ENCODE peak calls at places on chromosomes 6 and 20, in eight cellular contexts. L is HT1080, O is AG08395, R is neuronal stem cell, T is SHP77, Y is astrocyte of the spinal cord, W is omental fat pad, I is activated gamma-delta T cell treated with Interleukin-2 at 50 U/mL for 16 hours. D is an unnamed sample.

GRCh38 chr6:163599136-163599535 is 184.6 kb downstream of the QKI start:
- DNase-seq in L (no peak), O (no peak), R (no peak), T (no peak), Y (no peak), W (no peak), I (no peak), D (no peak)

GRCh38 chr6:129643968-129644367 is 66.0 kb downstream of the ARHGAP18 start:
- DNase-seq in L (no peak), O (no peak), R (no peak), T (no peak), Y (no peak), W (no peak), I (no peak), D (no peak)

GRCh38 chr20:18380908-18381529 is 85.8 kb downstream of the DZANK1 start:
- DNase-seq in L (no peak), O (no peak), R (no peak), T (no peak), Y (no peak), W (no peak), I (no peak), D (no peak)

GRCh38 chr20:51732454-51732791 is 35.8 kb downstream of the ATP9A start:
- DNase-seq in L (no peak), O (peak), R (no peak), T (no peak), Y (peak), W (no peak), I (no peak), D (no peak)

GRCh38 chr6:31467151-31467550 is 30.8 kb upstream of the MICB start:
- DNase-seq in L (no peak), O (no peak), R (no peak), T (no peak), Y (no peak), W (no peak), I (no peak), D (no peak)

GRCh38 chr6:144922120-144922722 is 637.1 kb downstream of the UTRN start:
- DNase-seq in L (no peak), O (peak), R (no peak), T (no peak), Y (no peak), W (no peak), I (no peak), D (no peak)

GRCh38 chr6:34447915-34448314 is 18.0 kb upstream of the PACSIN1 start:
- DNase-seq in L (no peak), O (no peak), R (no peak), T (peak), Y (no peak), W (no peak), I (no peak), D (no peak)

GRCh38 chr6:166726193-166726592 is 99.1 kb upstream of the RPS6KA2 start:
- DNase-seq in L (no peak), O (no peak), R (no peak), T (no peak), Y (no peak), W (no peak), I (no peak), D (no peak)

GRCh38 chr6:20486641-20487040 is 47.6 kb upstream of the CDKAL1 start:
- DNase-seq in L (no peak), O (no peak), R (no peak), T (no peak), Y (no peak), W (no peak), I (no peak), D (no peak)

GRCh38 chr6:159815410-159815809 is 15.3 kb downstream of the PNLDC1 start:
- DNase-seq in L (no peak), O (no peak), R (no peak), T (no peak), Y (no peak), W (no peak), I (no peak), D (no peak)

GRCh38 chr6:167225903-167226508 is 65.1 kb upstream of the UNC93A start:
- DNase-seq in L (no peak), O (no peak), R (no peak), T (no peak), Y (no peak), W (no peak), I (no peak), D (no peak)

GRCh38 chr6:50602191-50602810 is 111.0 kb upstream of the TFAP2D start:
- DNase-seq in L (peak), O (peak), R (peak), T (peak), Y (peak), W (no peak), I (no peak), D (peak)

GRCh38 chr6:111566222-111566717 is 39.4 kb downstream of the TRAF3IP2 start:
- DNase-seq in L (no peak), O (no peak), R (no peak), T (peak), Y (no peak), W (no peak), I (no peak), D (no peak)

GRCh38 chr20:49851991-49852390 is 39.4 kb downstream of the SLC9A8 start:
- DNase-seq in L (no peak), O (no peak), R (no peak), T (no peak), Y (no peak), W (no peak), I (no peak), D (no peak)

GRCh38 chr6:165811512-165811911 is 148.5 kb upstream of the PDE10A start:
- DNase-seq in L (peak), O (no peak), R (no peak), T (no peak), Y (no peak), W (no peak), I (no peak), D (peak)

GRCh38 chr20:4160761-4161305 is 145.5 kb upstream of the RNF24 start:
- DNase-seq in L (no peak), O (no peak), R (no peak), T (no peak), Y (peak), W (no peak), I (no peak), D (no peak)

GRCh38 chr6:170095273-170095976 is 195.5 kb downstream of the DLL1 start:
- DNase-seq in L (no peak), O (no peak), R (no peak), T (no peak), Y (no peak), W (peak), I (no peak), D (no peak)

GRCh38 chr20:47878601-47879004 is 93.3 kb upstream of the SULF2 start:
- DNase-seq in L (peak), O (peak), R (no peak), T (no peak), Y (no peak), W (no peak), I (no peak), D (no peak)

GRCh38 chr20:19949195-19949867 is 67.8 kb upstream of the NAA20 start:
- DNase-seq in L (no peak), O (no peak), R (no peak), T (no peak), Y (no peak), W (no peak), I (no peak), D (no peak)

GRCh38 chr20:46940616-46941015 is 46.0 kb downstream of the EYA2 start:
- DNase-seq in L (no peak), O (no peak), R (no peak), T (no peak), Y (no peak), W (no peak), I (no peak), D (no peak)

GRCh38 chr20:51500311-51500710 is 42.2 kb downstream of the NFATC2 start:
- DNase-seq in L (no peak), O (no peak), R (no peak), T (no peak), Y (no peak), W (no peak), I (peak), D (no peak)

GRCh38 chr6:99933129-99933528 is 60.9 kb downstream of the MCHR2 start:
- DNase-seq in L (peak), O (peak), R (no peak), T (no peak), Y (peak), W (no peak), I (no peak), D (no peak)

GRCh38 chr6:62150048-62150663 is 135.9 kb downstream of the KHDRBS2 start:
- DNase-seq in L (peak), O (peak), R (peak), T (peak), Y (peak), W (no peak), I (no peak), D (peak)

GRCh38 chr20:25622049-25622448 is 1.8 kb downstream of the NANP start:
- DNase-seq in L (no peak), O (no peak), R (no peak), T (no peak), Y (no peak), W (no peak), I (no peak), D (no peak)

GRCh38 chr6:158629376-158630221 is 14.9 kb downstream of the DYNLT1 start:
- DNase-seq in L (no peak), O (no peak), R (no peak), T (peak), Y (no peak), W (no peak), I (no peak), D (no peak)

GRCh38 chr6:100633096-100633766 is 168.5 kb upstream of the SIM1 start:
- DNase-seq in L (peak), O (peak), R (peak), T (peak), Y (peak), W (no peak), I (no peak), D (peak)

GRCh38 chr6:123415844-123416468 is 220.8 kb downstream of the TRDN start:
- DNase-seq in L (peak), O (peak), R (peak), T (peak), Y (peak), W (no peak), I (no peak), D (peak)

GRCh38 chr6:88586371-88587157 is 376.9 kb downstream of the RNGTT start:
- DNase-seq in L (peak), O (peak), R (no peak), T (no peak), Y (no peak), W (no peak), I (no peak), D (no peak)

GRCh38 chr6:46059608-46060007 is 43.9 kb upstream of the CLIC5 start:
- DNase-seq in L (no peak), O (no peak), R (no peak), T (no peak), Y (no peak), W (no peak), I (no peak), D (no peak)

GRCh38 chr6:524803-525202 is 132.1 kb downstream of the HUS1B start:
- DNase-seq in L (no peak), O (no peak), R (no peak), T (no peak), Y (no peak), W (no peak), I (no peak), D (no peak)

GRCh38 chr6:88865275-88865674 is 98.1 kb downstream of the RNGTT start:
- DNase-seq in L (no peak), O (no peak), R (no peak), T (no peak), Y (no peak), W (no peak), I (no peak), D (no peak)

D was measured in H4.